ENCODE peak calls at places on chromosomes 3 and 15, in ten cellular contexts. D is NCI-H2081 treated with DMSO at 0.1 percent for 48 hours, C is fibroblast of gingiva, S is A549, M is HuH-7, Q is NCI-H1105, Z is HuH-7.5, Y is glutamatergic neuron, A is AG09319, N is left kidney. W is an unnamed sample.

GRCh38 chr3:59609967-59610366 is 560.1 kb upstream of the CFAP20DC start:
- DNase-seq in Y (peak), C (peak), M (no peak), A (no peak), N (peak), Z (no peak), S (no peak), Q (no peak), D (no peak), W (no peak)

GRCh38 chr3:79461129-79461792 is 306.5 kb downstream of the ROBO1 start:
- DNase-seq in D (no peak), Y (no peak), Q (no peak), S (no peak), C (peak), A (no peak), M (no peak), Z (no peak), N (peak), W (no peak)

GRCh38 chr3:123028233-123028828 is 768 bp upstream of the SEMA5B start:
- DNase-seq in Z (peak), D (peak), S (peak), Y (no peak), M (peak), Q (peak), C (peak), A (peak), N (peak), W (peak)

GRCh38 chr15:53962646-53963561 is 15.3 kb upstream of the UNC13C start:
- DNase-seq in C (no peak), Z (no peak), Y (peak), M (peak), N (peak), A (no peak), S (peak), Q (peak), D (no peak), W (no peak)

GRCh38 chr3:48367201-48367600 is 4.8 kb upstream of the FBXW12 start:
- DNase-seq in Y (peak), A (no peak), C (no peak), S (no peak), N (peak), M (no peak), Z (no peak), D (peak), Q (peak), W (peak)

GRCh38 chr3:50324351-50325144 is 2.0 kb upstream of the HYAL2 start:
- DNase-seq in C (peak), M (peak), A (no peak), D (no peak), Z (peak), Y (peak), N (peak), S (peak), Q (no peak), W (no peak)

GRCh38 chr3:100911956-100912355 is 81.3 kb downstream of the ABI3BP start:
- DNase-seq in Y (no peak), C (no peak), S (no peak), Q (no peak), D (no peak), M (no peak), N (no peak), Z (no peak), A (no peak), W (no peak)

GRCh38 chr3:114362815-114363214 is 69.0 kb downstream of the TIGIT start:
- DNase-seq in D (no peak), S (peak), Q (peak), Z (no peak), C (peak), M (peak), Y (no peak), N (peak), A (no peak), W (no peak)

GRCh38 chr15:66733976-66734375 is 31.9 kb downstream of the SMAD6 start:
- DNase-seq in C (peak), D (no peak), M (no peak), Z (no peak), Y (no peak), A (no peak), Q (no peak), N (no peak), S (no peak), W (no peak)

GRCh38 chr3:141412087-141412935 is 44.0 kb downstream of the ZBTB38 start:
- DNase-seq in A (peak), Z (no peak), M (no peak), Y (no peak), S (peak), D (peak), C (peak), Q (no peak), N (peak), W (peak)

GRCh38 chr15:28051920-28052633 is 47.0 kb downstream of the OCA2 start:
- DNase-seq in Y (no peak), M (no peak), S (no peak), Q (no peak), N (no peak), Z (no peak), C (no peak), D (no peak), A (no peak), W (no peak)

GRCh38 chr3:167684389-167684993 is 30.7 kb upstream of the WDR49 start:
- DNase-seq in C (peak), Q (peak), N (peak), A (peak), M (peak), D (peak), Y (no peak), S (peak), Z (no peak), W (peak)

GRCh38 chr15:68409736-68410370 is 22.1 kb downstream of the ITGA11 start:
- DNase-seq in Q (no peak), C (no peak), N (no peak), Y (no peak), M (no peak), S (no peak), A (no peak), Z (no peak), D (no peak), W (no peak)

GRCh38 chr15:66825731-66826130 is 123.7 kb downstream of the SMAD6 start:
- DNase-seq in C (no peak), Y (no peak), A (no peak), Q (no peak), D (no peak), Z (no peak), M (no peak), S (no peak), N (no peak), W (no peak)

GRCh38 chr3:147737411-147737810 is 328.2 kb downstream of the ZIC1 start:
- DNase-seq in C (no peak), Z (no peak), N (peak), Y (no peak), A (no peak), S (no peak), D (no peak), Q (no peak), M (no peak), W (no peak)

GRCh38 chr3:87313641-87314040 is 37.3 kb upstream of the POU1F1 start:
- DNase-seq in C (no peak), Q (no peak), D (no peak), N (no peak), S (no peak), A (no peak), M (no peak), Y (no peak), Z (no peak), W (no peak)

GRCh38 chr3:48927928-48928327 is 9.3 kb downstream of the ARIH2 start:
- DNase-seq in Q (no peak), M (no peak), A (no peak), Y (no peak), Z (no peak), S (no peak), D (no peak), C (no peak), N (no peak), W (no peak)

W was measured in NCI-H2107.